ENCODE peak calls at places on chromosomes 5 and 9, in eight cellular contexts. One of them, this sample, is unnamed.

GRCh38 chr9:135504262-135505229 is 4.1 kb downstream of the MRPS2 start:
- DNase-seq in iPS-NIHi11: peak
- DNase-seq in EH: peak
- DNase-seq in T47D: peak
- DNase-seq in cardiac fibroblast: peak
- DNase-seq in Calu3: peak
- DNase-seq in activated gamma-delta T cell: no peak
- DNase-seq in astrocyte of the spinal cord: peak
- DNase-seq in this sample: peak

GRCh38 chr9:35340046-35340445 is 149.9 kb upstream of the RUSC2 start:
- DNase-seq in iPS-NIHi11: no peak
- DNase-seq in EH: peak
- DNase-seq in T47D: peak
- DNase-seq in cardiac fibroblast: no peak
- DNase-seq in Calu3: no peak
- DNase-seq in activated gamma-delta T cell: no peak
- DNase-seq in astrocyte of the spinal cord: peak
- DNase-seq in this sample: no peak

GRCh38 chr9:109918359-109919163 is 138.6 kb downstream of the PALM2AKAP2 start:
- DNase-seq in iPS-NIHi11: no peak
- DNase-seq in EH: no peak
- DNase-seq in T47D: no peak
- DNase-seq in cardiac fibroblast: peak
- DNase-seq in Calu3: no peak
- DNase-seq in activated gamma-delta T cell: no peak
- DNase-seq in astrocyte of the spinal cord: no peak
- DNase-seq in this sample: peak

GRCh38 chr5:41510176-41510831 is at the start of gene PLCXD3:
- DNase-seq in iPS-NIHi11: peak
- DNase-seq in EH: peak
- DNase-seq in T47D: peak
- DNase-seq in cardiac fibroblast: peak
- DNase-seq in Calu3: peak
- DNase-seq in activated gamma-delta T cell: peak
- DNase-seq in astrocyte of the spinal cord: peak
- DNase-seq in this sample: no peak

GRCh38 chr5:43802119-43802518 is 199.1 kb downstream of the NNT start:
- DNase-seq in iPS-NIHi11: no peak
- DNase-seq in EH: peak
- DNase-seq in T47D: no peak
- DNase-seq in cardiac fibroblast: peak
- DNase-seq in Calu3: no peak
- DNase-seq in activated gamma-delta T cell: no peak
- DNase-seq in astrocyte of the spinal cord: peak
- DNase-seq in this sample: no peak

GRCh38 chr5:74885170-74885569 is 19.0 kb upstream of the FAM169A start:
- DNase-seq in iPS-NIHi11: peak
- DNase-seq in EH: no peak
- DNase-seq in T47D: no peak
- DNase-seq in cardiac fibroblast: no peak
- DNase-seq in Calu3: no peak
- DNase-seq in activated gamma-delta T cell: no peak
- DNase-seq in astrocyte of the spinal cord: no peak
- DNase-seq in this sample: no peak

GRCh38 chr9:113673726-113674125 is 202.4 kb upstream of the ZNF618 start:
- DNase-seq in iPS-NIHi11: no peak
- DNase-seq in EH: no peak
- DNase-seq in T47D: no peak
- DNase-seq in cardiac fibroblast: peak
- DNase-seq in Calu3: no peak
- DNase-seq in activated gamma-delta T cell: no peak
- DNase-seq in astrocyte of the spinal cord: no peak
- DNase-seq in this sample: no peak

GRCh38 chr5:179919487-179920060 is 11.9 kb upstream of the TBC1D9B start:
- DNase-seq in iPS-NIHi11: no peak
- DNase-seq in EH: no peak
- DNase-seq in T47D: no peak
- DNase-seq in cardiac fibroblast: no peak
- DNase-seq in Calu3: no peak
- DNase-seq in activated gamma-delta T cell: no peak
- DNase-seq in astrocyte of the spinal cord: no peak
- DNase-seq in this sample: no peak

GRCh38 chr5:23763170-23763569 is 255.8 kb downstream of the PRDM9 start:
- DNase-seq in iPS-NIHi11: no peak
- DNase-seq in EH: no peak
- DNase-seq in T47D: no peak
- DNase-seq in cardiac fibroblast: no peak
- DNase-seq in Calu3: no peak
- DNase-seq in activated gamma-delta T cell: no peak
- DNase-seq in astrocyte of the spinal cord: no peak
- DNase-seq in this sample: no peak

GRCh38 chr5:54965806-54966205 is 19.6 kb downstream of the ESM1 start:
- DNase-seq in iPS-NIHi11: no peak
- DNase-seq in EH: peak
- DNase-seq in T47D: peak
- DNase-seq in cardiac fibroblast: peak
- DNase-seq in Calu3: no peak
- DNase-seq in activated gamma-delta T cell: no peak
- DNase-seq in astrocyte of the spinal cord: no peak
- DNase-seq in this sample: no peak

GRCh38 chr5:78653969-78654368 is 5.4 kb upstream of the LHFPL2 start:
- DNase-seq in iPS-NIHi11: no peak
- DNase-seq in EH: no peak
- DNase-seq in T47D: no peak
- DNase-seq in cardiac fibroblast: no peak
- DNase-seq in Calu3: no peak
- DNase-seq in activated gamma-delta T cell: no peak
- DNase-seq in astrocyte of the spinal cord: no peak
- DNase-seq in this sample: no peak

GRCh38 chr5:71907589-71908145 is 188.6 kb downstream of the CARTPT start:
- DNase-seq in iPS-NIHi11: no peak
- DNase-seq in EH: no peak
- DNase-seq in T47D: no peak
- DNase-seq in cardiac fibroblast: no peak
- DNase-seq in Calu3: no peak
- DNase-seq in activated gamma-delta T cell: no peak
- DNase-seq in astrocyte of the spinal cord: no peak
- DNase-seq in this sample: no peak

GRCh38 chr9:2242778-2243395 is 227.7 kb downstream of the SMARCA2 start:
- DNase-seq in iPS-NIHi11: no peak
- DNase-seq in EH: peak
- DNase-seq in T47D: peak
- DNase-seq in cardiac fibroblast: peak
- DNase-seq in Calu3: peak
- DNase-seq in activated gamma-delta T cell: no peak
- DNase-seq in astrocyte of the spinal cord: peak
- DNase-seq in this sample: no peak

GRCh38 chr5:135028791-135029467 is 5.1 kb downstream of the PITX1 start:
- DNase-seq in iPS-NIHi11: peak
- DNase-seq in EH: no peak
- DNase-seq in T47D: no peak
- DNase-seq in cardiac fibroblast: no peak
- DNase-seq in Calu3: no peak
- DNase-seq in activated gamma-delta T cell: no peak
- DNase-seq in astrocyte of the spinal cord: no peak
- DNase-seq in this sample: no peak

GRCh38 chr9:107337676-107338590 is 54.9 kb downstream of the RAD23B start:
- DNase-seq in iPS-NIHi11: no peak
- DNase-seq in EH: peak
- DNase-seq in T47D: no peak
- DNase-seq in cardiac fibroblast: no peak
- DNase-seq in Calu3: no peak
- DNase-seq in activated gamma-delta T cell: no peak
- DNase-seq in astrocyte of the spinal cord: no peak
- DNase-seq in this sample: no peak

GRCh38 chr5:36414869-36415282 is 113.2 kb upstream of the RANBP3L start:
- DNase-seq in iPS-NIHi11: no peak
- DNase-seq in EH: peak
- DNase-seq in T47D: peak
- DNase-seq in cardiac fibroblast: peak
- DNase-seq in Calu3: peak
- DNase-seq in activated gamma-delta T cell: no peak
- DNase-seq in astrocyte of the spinal cord: peak
- DNase-seq in this sample: no peak

GRCh38 chr9:130138791-130139190 is 33.4 kb upstream of the NCS1 start:
- DNase-seq in iPS-NIHi11: peak
- DNase-seq in EH: peak
- DNase-seq in T47D: no peak
- DNase-seq in cardiac fibroblast: peak
- DNase-seq in Calu3: no peak
- DNase-seq in activated gamma-delta T cell: no peak
- DNase-seq in astrocyte of the spinal cord: peak
- DNase-seq in this sample: no peak

GRCh38 chr5:35416217-35416988 is 186.1 kb upstream of the PRLR start:
- DNase-seq in iPS-NIHi11: no peak
- DNase-seq in EH: no peak
- DNase-seq in T47D: no peak
- DNase-seq in cardiac fibroblast: no peak
- DNase-seq in Calu3: no peak
- DNase-seq in activated gamma-delta T cell: no peak
- DNase-seq in astrocyte of the spinal cord: no peak
- DNase-seq in this sample: no peak

GRCh38 chr5:93890657-93891056 is 149.3 kb upstream of the POU5F2 start:
- DNase-seq in iPS-NIHi11: no peak
- DNase-seq in EH: no peak
- DNase-seq in T47D: peak
- DNase-seq in cardiac fibroblast: no peak
- DNase-seq in Calu3: no peak
- DNase-seq in activated gamma-delta T cell: no peak
- DNase-seq in astrocyte of the spinal cord: no peak
- DNase-seq in this sample: no peak

GRCh38 chr9:104769655-104770054 is 5.7 kb downstream of the NIPSNAP3B start:
- DNase-seq in iPS-NIHi11: no peak
- DNase-seq in EH: no peak
- DNase-seq in T47D: no peak
- DNase-seq in cardiac fibroblast: no peak
- DNase-seq in Calu3: no peak
- DNase-seq in activated gamma-delta T cell: no peak
- DNase-seq in astrocyte of the spinal cord: no peak
- DNase-seq in this sample: peak

GRCh38 chr5:148474025-148474511 is 90.3 kb downstream of the FBXO38 start:
- DNase-seq in iPS-NIHi11: no peak
- DNase-seq in EH: peak
- DNase-seq in T47D: no peak
- DNase-seq in cardiac fibroblast: peak
- DNase-seq in Calu3: no peak
- DNase-seq in activated gamma-delta T cell: no peak
- DNase-seq in astrocyte of the spinal cord: peak
- DNase-seq in this sample: no peak

GRCh38 chr5:10420468-10420867 is 21.2 kb upstream of the ROPN1L start:
- DNase-seq in iPS-NIHi11: no peak
- DNase-seq in EH: peak
- DNase-seq in T47D: no peak
- DNase-seq in cardiac fibroblast: peak
- DNase-seq in Calu3: no peak
- DNase-seq in activated gamma-delta T cell: no peak
- DNase-seq in astrocyte of the spinal cord: no peak
- DNase-seq in this sample: no peak

GRCh38 chr9:128588581-128589233 is 36.3 kb downstream of the SPTAN1 start:
- DNase-seq in iPS-NIHi11: no peak
- DNase-seq in EH: no peak
- DNase-seq in T47D: no peak
- DNase-seq in cardiac fibroblast: no peak
- DNase-seq in Calu3: no peak
- DNase-seq in activated gamma-delta T cell: no peak
- DNase-seq in astrocyte of the spinal cord: no peak
- DNase-seq in this sample: no peak

GRCh38 chr5:135012951-135013391 is 21.1 kb downstream of the PITX1 start:
- DNase-seq in iPS-NIHi11: no peak
- DNase-seq in EH: no peak
- DNase-seq in T47D: peak
- DNase-seq in cardiac fibroblast: no peak
- DNase-seq in Calu3: no peak
- DNase-seq in activated gamma-delta T cell: no peak
- DNase-seq in astrocyte of the spinal cord: no peak
- DNase-seq in this sample: no peak

GRCh38 chr9:126028746-126029145 is 281.6 kb downstream of the PBX3 start:
- DNase-seq in iPS-NIHi11: no peak
- DNase-seq in EH: no peak
- DNase-seq in T47D: no peak
- DNase-seq in cardiac fibroblast: no peak
- DNase-seq in Calu3: no peak
- DNase-seq in activated gamma-delta T cell: no peak
- DNase-seq in astrocyte of the spinal cord: no peak
- DNase-seq in this sample: no peak

GRCh38 chr5:68215888-68216736 is 556 bp downstream of the PIK3R1 start:
- DNase-seq in iPS-NIHi11: peak
- DNase-seq in EH: no peak
- DNase-seq in T47D: no peak
- DNase-seq in cardiac fibroblast: no peak
- DNase-seq in Calu3: peak
- DNase-seq in activated gamma-delta T cell: peak
- DNase-seq in astrocyte of the spinal cord: no peak
- DNase-seq in this sample: peak

GRCh38 chr5:98772415-98773213 is 849 bp upstream of the RGMB start:
- DNase-seq in iPS-NIHi11: peak
- DNase-seq in EH: peak
- DNase-seq in T47D: peak
- DNase-seq in cardiac fibroblast: peak
- DNase-seq in Calu3: peak
- DNase-seq in activated gamma-delta T cell: no peak
- DNase-seq in astrocyte of the spinal cord: peak
- DNase-seq in this sample: no peak

GRCh38 chr9:76634356-76635054 is 129.7 kb upstream of the PCA3 start:
- DNase-seq in iPS-NIHi11: peak
- DNase-seq in EH: peak
- DNase-seq in T47D: peak
- DNase-seq in cardiac fibroblast: peak
- DNase-seq in Calu3: peak
- DNase-seq in activated gamma-delta T cell: no peak
- DNase-seq in astrocyte of the spinal cord: peak
- DNase-seq in this sample: no peak

GRCh38 chr9:83327323-83327722 is 210.9 kb downstream of the FRMD3 start:
- DNase-seq in iPS-NIHi11: no peak
- DNase-seq in EH: peak
- DNase-seq in T47D: peak
- DNase-seq in cardiac fibroblast: peak
- DNase-seq in Calu3: no peak
- DNase-seq in activated gamma-delta T cell: no peak
- DNase-seq in astrocyte of the spinal cord: peak
- DNase-seq in this sample: no peak

GRCh38 chr9:136645903-136646754 is 16.6 kb upstream of the EGFL7 start:
- DNase-seq in iPS-NIHi11: no peak
- DNase-seq in EH: no peak
- DNase-seq in T47D: no peak
- DNase-seq in cardiac fibroblast: peak
- DNase-seq in Calu3: no peak
- DNase-seq in activated gamma-delta T cell: no peak
- DNase-seq in astrocyte of the spinal cord: no peak
- DNase-seq in this sample: no peak

GRCh38 chr5:79193643-79194042 is 42.3 kb upstream of the JMY start:
- DNase-seq in iPS-NIHi11: no peak
- DNase-seq in EH: peak
- DNase-seq in T47D: peak
- DNase-seq in cardiac fibroblast: peak
- DNase-seq in Calu3: peak
- DNase-seq in activated gamma-delta T cell: no peak
- DNase-seq in astrocyte of the spinal cord: no peak
- DNase-seq in this sample: no peak

GRCh38 chr5:135535820-135536801 is at the start of gene NEUROG1:
- DNase-seq in iPS-NIHi11: peak
- DNase-seq in EH: no peak
- DNase-seq in T47D: peak
- DNase-seq in cardiac fibroblast: no peak
- DNase-seq in Calu3: no peak
- DNase-seq in activated gamma-delta T cell: no peak
- DNase-seq in astrocyte of the spinal cord: no peak
- DNase-seq in this sample: no peak

GRCh38 chr5:141747646-141748229 is 65.7 kb upstream of the ARAP3 start:
- DNase-seq in iPS-NIHi11: no peak
- DNase-seq in EH: no peak
- DNase-seq in T47D: no peak
- DNase-seq in cardiac fibroblast: no peak
- DNase-seq in Calu3: no peak
- DNase-seq in activated gamma-delta T cell: no peak
- DNase-seq in astrocyte of the spinal cord: no peak
- DNase-seq in this sample: peak

GRCh38 chr9:22114956-22115355 is 105.9 kb upstream of the CDKN2B start:
- DNase-seq in iPS-NIHi11: no peak
- DNase-seq in EH: peak
- DNase-seq in T47D: no peak
- DNase-seq in cardiac fibroblast: peak
- DNase-seq in Calu3: no peak
- DNase-seq in activated gamma-delta T cell: no peak
- DNase-seq in astrocyte of the spinal cord: peak
- DNase-seq in this sample: no peak

This sample was measured in naive B cell.